ENCODE peak calls at places on chromosome 3, in six cellular contexts. S is left lung; X is CD8-positive, alpha-beta T cell; U is psoas muscle; L is lower lobe of right lung; P is heart left ventricle. R is an unnamed sample.

GRCh38 chr3:10930641-10931040 is 61.9 kb upstream of the SLC6A1 start:
- ATAC-seq in S (no peak), X (no peak), U (no peak), L (no peak), P (no peak), R (no peak)

GRCh38 chr3:45462522-45463262 is 74.3 kb downstream of the LARS2 start:
- ATAC-seq in S (peak), X (peak), U (no peak), L (no peak), P (no peak), R (no peak)

GRCh38 chr3:66473181-66473580 is 27.6 kb downstream of the LRIG1 start:
- ATAC-seq in S (no peak), X (no peak), U (no peak), L (no peak), P (peak), R (no peak)

GRCh38 chr3:31710123-31710841 is 177.6 kb downstream of the STT3B start:
- ATAC-seq in S (peak), X (no peak), U (no peak), L (peak), P (no peak), R (no peak)

GRCh38 chr3:153311531-153311930 is 149.5 kb downstream of the RAP2B start:
- ATAC-seq in S (no peak), X (no peak), U (no peak), L (no peak), P (no peak), R (no peak)

GRCh38 chr3:195731356-195731960 is 10.7 kb downstream of the MUC20 start:
- ATAC-seq in S (no peak), X (no peak), U (no peak), L (no peak), P (no peak), R (no peak)

GRCh38 chr3:37096292-37096691 is 78.1 kb downstream of the LRRFIP2 start:
- ATAC-seq in S (peak), X (no peak), U (no peak), L (no peak), P (peak), R (no peak)

GRCh38 chr3:58487140-58487886 is 4.6 kb upstream of the KCTD6 start:
- ATAC-seq in S (no peak), X (no peak), U (no peak), L (no peak), P (no peak), R (no peak)

GRCh38 chr3:30996467-30996866 is 102.0 kb upstream of the GADL1 start:
- ATAC-seq in S (no peak), X (no peak), U (no peak), L (no peak), P (no peak), R (no peak)

GRCh38 chr3:189383630-189384029 is 211.9 kb downstream of the TPRG1 start:
- ATAC-seq in S (no peak), X (no peak), U (no peak), L (no peak), P (no peak), R (no peak)

GRCh38 chr3:172394692-172395091 is 53.6 kb downstream of the GHSR start:
- ATAC-seq in S (no peak), X (no peak), U (no peak), L (no peak), P (no peak), R (no peak)

GRCh38 chr3:185912929-185913901 is 24.6 kb downstream of the TRA2B start:
- ATAC-seq in S (peak), X (peak), U (peak), L (peak), P (peak), R (no peak)

GRCh38 chr3:58173670-58174472 is 36.9 kb downstream of the DNASE1L3 start:
- ATAC-seq in S (peak), X (peak), U (no peak), L (peak), P (peak), R (no peak)

GRCh38 chr3:159586587-159587202 is 401.9 kb upstream of the IL12A start:
- ATAC-seq in S (no peak), X (no peak), U (no peak), L (no peak), P (no peak), R (no peak)

GRCh38 chr3:14300721-14301377 is 101.6 kb upstream of the SLC6A6 start:
- ATAC-seq in S (no peak), X (no peak), U (peak), L (no peak), P (peak), R (no peak)

GRCh38 chr3:129603561-129603942 is 2.9 kb downstream of the PLXND1 start:
- ATAC-seq in S (no peak), X (no peak), U (no peak), L (no peak), P (peak), R (no peak)

GRCh38 chr3:128174645-128175590 is 21.6 kb downstream of the EEFSEC start:
- ATAC-seq in S (peak), X (no peak), U (no peak), L (peak), P (no peak), R (no peak)

GRCh38 chr3:188947983-188948657 is 223.7 kb upstream of the TPRG1 start:
- ATAC-seq in S (peak), X (no peak), U (peak), L (peak), P (peak), R (peak)

GRCh38 chr3:187041362-187042061 is 97.8 kb downstream of the RPL39L start:
- ATAC-seq in S (peak), X (peak), U (no peak), L (peak), P (peak), R (no peak)

GRCh38 chr3:14564741-14565140 is 24.6 kb upstream of the GRIP2 start:
- ATAC-seq in S (no peak), X (no peak), U (no peak), L (no peak), P (no peak), R (no peak)

GRCh38 chr3:25817107-25817506 is 27.2 kb downstream of the OXSM start:
- ATAC-seq in S (no peak), X (no peak), U (no peak), L (no peak), P (no peak), R (no peak)

GRCh38 chr3:52246264-52246620 is 683 bp downstream of the PPM1M start:
- ATAC-seq in S (no peak), X (peak), U (peak), L (peak), P (no peak), R (peak)

GRCh38 chr3:189167027-189167766 is 4.6 kb upstream of the TPRG1 start:
- ATAC-seq in S (peak), X (no peak), U (no peak), L (peak), P (no peak), R (no peak)

GRCh38 chr3:183447206-183448001 is 19.0 kb upstream of the MCF2L2 start:
- ATAC-seq in S (peak), X (peak), U (peak), L (peak), P (peak), R (peak)

GRCh38 chr3:72722930-72723726 is 125.1 kb downstream of the SHQ1 start:
- ATAC-seq in S (peak), X (no peak), U (peak), L (peak), P (peak), R (no peak)

GRCh38 chr3:67656614-67657013 is 2.2 kb upstream of the SUCLG2 start:
- ATAC-seq in S (no peak), X (no peak), U (no peak), L (no peak), P (no peak), R (no peak)

GRCh38 chr3:156525808-156526207 is 29.1 kb downstream of the SSR3 start:
- ATAC-seq in S (no peak), X (no peak), U (no peak), L (no peak), P (no peak), R (no peak)

GRCh38 chr3:112860898-112861297 is 14.2 kb upstream of the CD200R1L start:
- ATAC-seq in S (no peak), X (no peak), U (no peak), L (no peak), P (no peak), R (no peak)

GRCh38 chr3:77149382-77149781 is 109.5 kb downstream of the ROBO2 start:
- ATAC-seq in S (no peak), X (no peak), U (no peak), L (no peak), P (no peak), R (no peak)

GRCh38 chr3:14472471-14473351 is 67.4 kb downstream of the GRIP2 start:
- ATAC-seq in S (peak), X (no peak), U (peak), L (peak), P (peak), R (peak)

GRCh38 chr3:88188436-88188835 is 38.7 kb downstream of the C3orf38 start:
- ATAC-seq in S (no peak), X (no peak), U (peak), L (no peak), P (peak), R (no peak)

GRCh38 chr3:111737056-111737711 is 121.9 kb upstream of the PHLDB2 start:
- ATAC-seq in S (no peak), X (no peak), U (no peak), L (no peak), P (peak), R (peak)
- H3K27ac ChIP-seq in S (no peak), X (no peak), U (peak), L (peak), P (peak), R (peak)

DNA sequence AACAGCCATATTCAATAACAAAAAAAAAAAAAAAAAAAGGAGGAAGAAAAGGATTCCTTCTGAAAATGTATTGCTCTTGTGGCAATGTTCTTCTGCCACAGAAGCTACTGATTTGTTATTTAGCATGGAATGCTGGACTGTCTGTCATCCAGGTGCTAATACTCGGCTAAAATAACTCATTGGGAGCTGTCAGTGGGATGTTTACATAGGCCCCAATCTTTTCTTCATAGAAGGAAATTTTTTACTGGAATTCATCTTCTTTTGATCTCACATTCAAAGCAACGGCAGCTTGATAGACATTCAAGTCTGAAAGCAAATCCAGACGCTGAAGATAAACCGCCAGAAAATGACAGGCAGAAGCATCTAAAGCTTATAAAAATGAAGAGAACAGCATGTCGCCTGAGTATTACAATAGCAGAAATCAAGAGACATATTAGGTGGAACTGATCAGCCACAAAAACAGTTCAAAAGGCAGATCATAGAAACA is 452.1 kb downstream of the FOXP1 start:
- ATAC-seq in S (no peak), X (no peak), U (no peak), L (no peak), P (no peak), R (no peak)
- H3K27ac ChIP-seq in S (peak), X (peak), U (peak), L (peak), P (peak), R (peak)

GRCh38 chr3:50550079-50550736 is 17.3 kb downstream of the C3orf18 start:
- ATAC-seq in S (peak), X (peak), U (peak), L (peak), P (peak), R (no peak)

GRCh38 chr3:50552058-50552435 is 15.5 kb downstream of the C3orf18 start:
- ATAC-seq in S (no peak), X (no peak), U (no peak), L (no peak), P (no peak), R (no peak)

GRCh38 chr3:50552598-50552997 is 14.9 kb downstream of the C3orf18 start:
- ATAC-seq in S (no peak), X (no peak), U (no peak), L (no peak), P (no peak), R (no peak)

GRCh38 chr3:50549226-50549625 is 18.3 kb downstream of the C3orf18 start:
- ATAC-seq in S (no peak), X (no peak), U (no peak), L (no peak), P (no peak), R (no peak)

DNA sequence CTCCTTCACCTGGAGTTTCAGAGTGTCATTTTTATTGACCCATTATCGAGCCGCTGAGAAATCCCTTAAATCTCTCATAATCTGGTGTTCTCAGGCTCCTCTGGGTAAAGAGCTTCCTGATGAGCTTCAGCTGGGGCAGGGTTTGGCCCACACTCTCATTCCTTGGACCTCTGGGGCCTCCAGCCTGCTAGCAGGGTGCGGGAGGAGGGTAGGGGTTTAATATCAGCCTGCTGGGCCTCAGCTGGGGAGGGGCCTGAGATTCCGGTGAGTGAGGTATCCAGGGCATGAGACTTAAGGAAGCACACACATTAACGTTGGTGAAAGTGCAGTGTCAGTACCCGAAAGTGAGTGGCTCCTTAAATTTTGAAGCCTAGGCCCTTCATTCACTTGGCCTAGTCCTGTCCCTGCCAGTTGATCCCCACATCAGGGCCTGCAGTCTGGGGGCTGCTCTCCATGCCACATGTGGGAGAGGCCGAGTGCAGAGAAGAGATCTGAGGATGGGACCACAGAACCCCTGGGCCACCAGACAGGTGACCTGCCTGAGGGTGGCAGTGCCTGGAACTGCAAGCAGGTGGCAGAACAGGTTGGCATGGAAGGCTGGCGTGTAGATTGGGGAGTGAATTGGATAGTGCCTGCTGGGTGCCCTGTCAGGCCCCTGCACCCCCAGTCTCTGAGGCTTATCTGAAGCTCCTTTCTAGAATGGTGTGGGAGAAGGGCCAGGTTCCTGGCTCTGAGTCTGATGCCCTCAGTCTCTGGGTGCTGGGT is 16.1 kb downstream of the C3orf18 start:
- ATAC-seq in S (no peak), X (no peak), U (no peak), L (no peak), P (no peak), R (no peak)
- H3K27ac ChIP-seq in S (no peak), X (no peak), U (no peak), L (no peak), P (no peak), R (no peak)

DNA sequence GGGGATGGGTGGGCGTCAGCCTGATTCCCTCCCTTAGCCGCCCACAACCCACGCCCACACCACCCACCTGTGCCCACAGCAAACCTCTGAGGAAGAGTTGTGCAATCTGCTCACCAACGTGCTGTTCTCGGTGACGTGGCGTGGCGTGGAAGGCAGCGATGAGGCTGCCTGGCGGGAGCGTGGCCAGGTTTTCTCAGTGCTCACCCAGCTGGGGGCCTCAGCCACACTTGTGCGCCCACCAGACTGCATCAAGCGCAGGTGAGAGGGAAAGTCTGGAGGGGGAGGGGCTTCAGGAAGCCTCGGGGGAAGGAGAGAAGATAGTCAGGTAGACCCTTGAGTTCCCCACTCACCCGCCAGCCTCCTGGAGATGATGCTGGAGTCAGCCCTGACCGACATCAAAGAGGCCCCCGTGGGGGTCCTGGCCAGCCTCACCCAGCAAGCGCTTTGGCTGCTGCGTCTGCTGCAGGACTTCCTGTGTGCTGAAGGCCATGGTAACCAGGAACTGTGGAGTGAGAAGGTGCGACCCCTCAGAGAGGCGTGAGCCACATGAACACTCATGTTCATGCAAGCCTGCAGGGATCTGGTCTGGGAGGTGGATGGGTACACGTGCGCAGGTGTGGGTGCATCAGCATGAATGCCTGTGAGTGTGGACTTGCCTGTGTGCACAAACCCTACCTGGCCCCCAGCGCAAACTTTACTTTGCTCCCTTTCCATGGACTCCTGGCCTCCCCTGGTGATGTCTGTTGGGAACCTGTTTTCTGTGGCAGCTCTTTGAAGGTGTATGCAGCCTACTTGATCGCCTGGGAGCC is 21.7 kb downstream of the NBEAL2 start:
- ATAC-seq in S (no peak), X (no peak), U (no peak), L (no peak), P (no peak), R (no peak)
- H3K27ac ChIP-seq in S (no peak), X (no peak), U (no peak), L (no peak), P (no peak), R (no peak)

DNA sequence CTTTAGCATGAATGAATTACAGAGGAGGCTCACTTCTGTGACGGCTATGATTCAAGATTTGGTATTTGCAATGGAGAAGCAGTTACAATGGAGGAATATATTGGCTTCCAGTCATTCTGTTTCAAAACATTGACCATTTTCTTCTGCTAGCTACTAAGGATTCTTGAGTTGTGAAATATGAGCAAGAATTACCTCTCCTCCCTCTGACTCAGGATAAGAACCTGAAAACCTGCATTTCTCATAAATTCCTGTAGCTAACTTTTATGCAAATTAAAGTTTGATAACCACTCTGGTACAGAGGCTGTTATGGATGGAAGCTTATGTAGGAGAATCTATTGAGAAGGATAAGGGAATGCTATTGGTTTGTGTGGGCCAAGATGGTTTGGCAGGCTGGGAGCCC is 84.1 kb upstream of the MYRIP start:
- ATAC-seq in S (no peak), X (no peak), U (no peak), L (no peak), P (no peak), R (no peak)
- H3K27ac ChIP-seq in S (no peak), X (no peak), U (no peak), L (no peak), P (no peak), R (no peak)

GRCh38 chr3:150238043-150238802 is 169.9 kb upstream of the TSC22D2 start:
- ATAC-seq in S (peak), X (no peak), U (no peak), L (no peak), P (no peak), R (no peak)
- H3K27ac ChIP-seq in S (no peak), X (no peak), U (peak), L (no peak), P (no peak), R (peak)

R was measured in gastroesophageal sphincter.